ENCODE peak calls at places on chromosome 2, in ten cellular contexts. W is esophagus squamous epithelium, Y is ovary, F is breast epithelium, R is endothelial cell of umbilical vein, Q is A549, K is Peyer's patch, I is suprapubic skin, X is HepG2, P is stomach. N is an unnamed sample.

GRCh38 chr2:47070155-47070919 is 84.8 kb downstream of the STPG4 start:
- DNase-seq in Q (no peak), I (no peak), F (no peak), Y (peak), W (no peak), X (peak), P (no peak), K (no peak), R (no peak), N (no peak)

GRCh38 chr2:150517951-150518680 is 30.6 kb upstream of the RND3 start:
- DNase-seq in W (no peak), X (no peak), K (no peak), F (no peak), Y (no peak), P (no peak), I (no peak), R (no peak), Q (no peak), N (no peak)

GRCh38 chr2:235512699-235513053 is 18.8 kb downstream of the AGAP1 start:
- DNase-seq in F (no peak), K (no peak), I (no peak), X (no peak), Q (no peak), W (no peak), R (no peak), Y (no peak), P (no peak), N (no peak)

GRCh38 chr2:197500503-197501179 is 462 bp downstream of the HSPE1 start:
- DNase-seq in R (peak), K (no peak), W (no peak), F (no peak), P (no peak), Q (no peak), X (no peak), Y (no peak), I (no peak), N (no peak)

GRCh38 chr2:27431395-27431794 is 3.0 kb downstream of the NRBP1 start:
- DNase-seq in X (peak), F (no peak), Q (no peak), W (no peak), I (no peak), P (no peak), K (no peak), R (peak), Y (no peak), N (no peak)

GRCh38 chr2:46117379-46117778 is 179.8 kb upstream of the EPAS1 start:
- DNase-seq in Q (peak), F (no peak), K (no peak), X (no peak), W (no peak), I (no peak), P (no peak), Y (no peak), R (peak), N (no peak)

GRCh38 chr2:224038049-224038829 is 847 bp downstream of the SERPINE2 start:
- DNase-seq in F (no peak), I (no peak), Q (peak), Y (peak), R (peak), W (no peak), X (peak), P (no peak), K (no peak), N (peak)

GRCh38 chr2:226763320-226763719 is 36.3 kb downstream of the IRS1 start:
- DNase-seq in Q (no peak), W (no peak), I (no peak), P (no peak), X (no peak), F (no peak), R (no peak), K (no peak), Y (no peak), N (no peak)

GRCh38 chr2:14951569-14952285 is 319.2 kb downstream of the LRATD1 start:
- DNase-seq in F (no peak), I (no peak), W (no peak), K (no peak), Q (no peak), P (no peak), R (no peak), Y (no peak), X (no peak), N (no peak)

GRCh38 chr2:145572238-145572637 is 1052.3 kb upstream of the ZEB2 start:
- DNase-seq in I (no peak), Q (no peak), W (no peak), P (no peak), Y (no peak), K (no peak), X (no peak), R (no peak), F (no peak), N (no peak)

GRCh38 chr2:74399785-74400184 is 19.7 kb upstream of the DCTN1 start:
- DNase-seq in Y (no peak), R (peak), F (no peak), Q (peak), W (no peak), K (no peak), X (peak), I (no peak), P (no peak), N (no peak)

GRCh38 chr2:1702186-1702565 is 42.1 kb downstream of the PXDN start:
- DNase-seq in P (no peak), Y (no peak), Q (no peak), X (no peak), W (no peak), I (no peak), F (no peak), R (no peak), K (no peak), N (peak)

GRCh38 chr2:204074434-204074833 is 137.9 kb downstream of the ICOS start:
- DNase-seq in P (no peak), K (no peak), I (no peak), F (no peak), W (no peak), Y (no peak), R (no peak), X (no peak), Q (no peak), N (no peak)

GRCh38 chr2:12549641-12550040 is 167.1 kb upstream of the TRIB2 start:
- DNase-seq in Y (no peak), F (no peak), W (no peak), X (no peak), P (no peak), R (no peak), I (no peak), Q (no peak), K (no peak), N (no peak)

GRCh38 chr2:240149943-240150784 is 9.7 kb upstream of the OTOS start:
- DNase-seq in I (no peak), P (peak), R (peak), Y (no peak), K (no peak), X (peak), F (no peak), Q (peak), W (no peak), N (no peak)

GRCh38 chr2:5618271-5618670 is 73.9 kb upstream of the SOX11 start:
- DNase-seq in W (no peak), X (no peak), I (no peak), Y (no peak), F (no peak), P (no peak), R (no peak), K (no peak), Q (no peak), N (no peak)

GRCh38 chr2:85851253-85851955 is 37.4 kb downstream of the ST3GAL5 start:
- DNase-seq in X (no peak), F (no peak), I (no peak), K (peak), Y (peak), Q (no peak), P (no peak), W (no peak), R (no peak), N (peak)

GRCh38 chr2:188279093-188279445 is 12.6 kb upstream of the GULP1 start:
- DNase-seq in R (no peak), F (no peak), P (no peak), W (no peak), I (no peak), X (no peak), K (no peak), Q (no peak), Y (no peak), N (no peak)

GRCh38 chr2:214816135-214816534 is 6.7 kb upstream of the BARD1 start:
- DNase-seq in W (no peak), Q (no peak), I (no peak), X (no peak), K (no peak), Y (no peak), P (no peak), F (no peak), R (no peak), N (no peak)
- TF ChIP-seq POLR2A in W (no peak), Q (no peak), I (no peak), X (no peak), K (no peak), Y (no peak), P (no peak), F (no peak), R (no peak), N (no peak)

GRCh38 chr2:177782613-177783012 is 290.0 kb downstream of the PDE11A start:
- DNase-seq in X (no peak), W (no peak), I (no peak), K (no peak), Q (no peak), R (no peak), Y (no peak), P (no peak), F (no peak), N (no peak)

GRCh38 chr2:177783835-177784448 is 288.6 kb downstream of the PDE11A start:
- DNase-seq in R (no peak), Q (no peak), F (no peak), I (no peak), P (no peak), Y (no peak), X (no peak), W (no peak), K (no peak), N (peak)

GRCh38 chr2:177778472-177778871 is 294.1 kb downstream of the PDE11A start:
- DNase-seq in W (no peak), Y (no peak), K (no peak), P (no peak), F (no peak), X (no peak), I (no peak), R (no peak), Q (no peak), N (no peak)

GRCh38 chr2:177784449-177784845 is 288.1 kb downstream of the PDE11A start:
- DNase-seq in P (no peak), R (no peak), F (no peak), I (no peak), K (no peak), Y (no peak), Q (no peak), X (no peak), W (no peak), N (peak)

DNA sequence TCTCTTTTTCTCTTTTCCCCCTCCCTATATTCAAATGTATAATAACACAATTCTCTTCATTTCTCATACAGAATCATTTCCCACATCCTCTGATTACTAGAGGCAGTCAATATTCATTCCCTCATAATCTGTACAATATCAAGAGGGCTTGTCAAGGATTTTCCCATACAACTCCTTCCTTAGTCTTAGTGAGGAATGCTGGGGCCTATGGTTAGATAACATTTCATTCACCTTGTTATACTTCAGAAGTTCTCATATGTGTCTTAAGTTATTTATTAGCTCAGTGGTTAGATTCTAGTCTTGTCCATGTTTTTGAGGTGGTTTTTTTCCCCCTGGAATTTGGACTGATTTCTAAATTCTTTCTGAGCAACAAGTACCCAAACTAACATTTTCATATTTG is 289.5 kb downstream of the PDE11A start:
- DNase-seq in W (no peak), P (no peak), K (no peak), Y (no peak), Q (no peak), F (no peak), X (no peak), R (no peak), I (no peak), N (no peak)
- TF ChIP-seq CTCF in W (no peak), P (no peak), K (no peak), Y (no peak), Q (no peak), F (no peak), X (no peak), R (no peak), I (no peak), N (no peak)

GRCh38 chr2:121490734-121491133 is 39.9 kb upstream of the RNU4ATAC start:
- DNase-seq in F (no peak), P (no peak), X (no peak), Y (no peak), Q (no peak), K (no peak), I (no peak), W (no peak), R (no peak), N (no peak)
- TF ChIP-seq POLR2A in F (no peak), P (no peak), X (no peak), Y (no peak), Q (no peak), K (no peak), I (no peak), W (no peak), R (no peak), N (no peak)

GRCh38 chr2:30200875-30201274 is 30.5 kb upstream of the LBH start:
- DNase-seq in Y (no peak), F (no peak), W (no peak), I (peak), P (peak), Q (no peak), X (no peak), R (no peak), K (no peak), N (peak)

GRCh38 chr2:30193104-30193681 is 38.1 kb upstream of the LBH start:
- DNase-seq in W (no peak), R (no peak), Q (no peak), F (no peak), P (peak), Y (no peak), K (no peak), I (no peak), X (no peak), N (no peak)

GRCh38 chr2:30195011-30195410 is 36.3 kb upstream of the LBH start:
- DNase-seq in R (no peak), X (no peak), W (no peak), Q (no peak), Y (no peak), I (no peak), F (no peak), K (no peak), P (peak), N (no peak)

GRCh38 chr2:30194421-30194820 is 36.9 kb upstream of the LBH start:
- DNase-seq in Q (no peak), P (peak), W (no peak), X (no peak), Y (no peak), F (no peak), K (no peak), R (no peak), I (no peak), N (peak)

DNA sequence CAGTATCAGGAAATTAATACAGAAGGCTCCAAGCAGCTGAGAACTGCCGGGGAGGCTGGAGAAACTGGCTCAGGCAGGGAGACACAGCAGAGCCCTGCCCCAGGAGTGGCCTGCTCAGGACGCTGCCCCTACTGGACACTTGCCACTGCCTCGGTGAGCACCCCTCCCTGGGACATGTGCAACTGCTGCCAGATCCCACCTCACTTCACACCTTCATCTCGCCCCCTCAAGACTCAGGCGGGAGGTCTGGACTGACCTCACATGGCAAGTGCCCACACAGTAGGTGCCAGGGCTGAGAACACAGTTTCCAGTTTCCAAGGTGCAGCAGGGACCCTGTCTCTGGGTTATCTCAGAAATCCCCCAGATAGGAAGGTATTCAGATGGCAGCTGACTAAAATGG is 33.8 kb upstream of the LBH start:
- DNase-seq in I (peak), P (no peak), Q (no peak), X (no peak), R (no peak), K (no peak), W (no peak), Y (no peak), F (no peak), N (no peak)
- TF ChIP-seq CTCF in I (no peak), P (no peak), Q (no peak), X (no peak), R (no peak), K (no peak), W (no peak), Y (no peak), F (no peak), N (no peak)

GRCh38 chr2:171830039-171830438 is 64.0 kb downstream of the SLC25A12 start:
- DNase-seq in R (no peak), Y (no peak), P (no peak), X (no peak), Q (no peak), I (no peak), K (no peak), W (no peak), F (no peak), N (no peak)
- TF ChIP-seq POLR2A in R (no peak), Y (no peak), P (no peak), X (no peak), Q (no peak), I (no peak), K (no peak), W (no peak), F (no peak), N (no peak)

DNA sequence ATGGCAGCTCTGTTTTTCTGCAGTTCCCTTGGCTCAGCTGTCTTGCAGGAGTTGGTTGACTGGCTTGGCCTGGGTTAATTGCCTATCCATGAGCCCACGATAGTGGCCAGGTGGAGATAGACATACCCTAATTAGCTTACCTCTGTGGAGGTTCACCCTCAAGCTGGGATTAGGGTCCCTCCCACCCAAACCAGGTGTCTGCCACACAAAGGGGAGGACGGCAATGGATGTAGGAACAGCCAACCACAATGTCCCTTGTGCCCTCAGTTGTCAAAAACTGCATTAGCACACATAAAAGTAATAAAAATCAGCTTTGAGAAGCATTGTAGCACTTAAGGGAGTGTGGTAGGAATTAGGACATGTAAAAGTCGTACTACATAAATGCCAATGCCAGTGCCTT is 4.2 kb downstream of the CYP27A1 start:
- DNase-seq in I (no peak), K (no peak), Q (no peak), W (no peak), Y (no peak), F (no peak), R (no peak), P (no peak), X (no peak), N (no peak)
- TF ChIP-seq CTCF in I (no peak), K (no peak), Q (no peak), W (no peak), Y (no peak), F (no peak), R (no peak), P (no peak), X (no peak), N (no peak)

DNA sequence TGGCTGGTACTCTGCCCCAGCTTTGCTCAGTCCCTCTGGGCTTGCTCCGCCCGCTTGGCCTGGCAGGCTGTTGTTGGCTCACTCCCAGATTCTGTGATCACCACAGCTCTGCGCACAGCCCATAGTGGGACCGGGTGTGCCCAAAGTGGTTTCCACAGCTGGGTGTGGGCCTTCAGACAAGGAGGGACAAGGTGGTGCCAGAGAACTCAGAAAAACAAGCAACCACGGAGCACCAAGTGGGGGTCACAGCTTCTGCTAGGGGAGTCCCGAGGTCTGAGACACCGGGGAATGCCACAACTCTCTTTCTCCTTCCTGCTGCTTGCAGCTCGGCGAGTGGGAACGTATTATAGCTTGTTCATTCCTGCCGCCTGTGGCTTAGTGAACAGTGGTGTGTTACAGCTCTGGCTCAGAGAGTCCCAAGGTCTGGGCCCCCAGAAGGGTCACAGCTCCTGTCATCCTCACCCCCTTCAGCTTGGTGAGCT is 9.1 kb upstream of the KYNU start:
- DNase-seq in F (peak), P (peak), X (no peak), I (peak), W (no peak), K (peak), Y (no peak), Q (no peak), R (peak), N (peak)
- TF ChIP-seq POLR2A in F (no peak), P (no peak), X (no peak), I (no peak), W (no peak), K (no peak), Y (no peak), Q (peak), R (no peak), N (no peak)

GRCh38 chr2:105142239-105142638 is 99.3 kb upstream of the GPR45 start:
- DNase-seq in W (no peak), P (no peak), F (no peak), R (no peak), K (no peak), I (no peak), Q (no peak), Y (no peak), X (no peak), N (no peak)
- TF ChIP-seq CTCF in W (no peak), P (no peak), F (no peak), R (no peak), K (no peak), I (no peak), Q (no peak), Y (no peak), X (no peak), N (no peak)

N was measured in lower leg skin.